ENCODE peak calls at places on chromosomes 12 and 14, in six cellular contexts. L, Z, R, V, P and U are unnamed samples.

GRCh38 chr12:79983969-79984629 is 49.2 kb upstream of the PPP1R12A start:
- DNase-seq in L (no peak), Z (no peak), R (peak), V (no peak), P (no peak), U (no peak)

GRCh38 chr12:93165384-93165932 is 212.3 kb upstream of the NUDT4 start:
- DNase-seq in L (no peak), Z (no peak), R (no peak), V (no peak), P (no peak), U (no peak)

GRCh38 chr14:20630340-20631022 is 11.0 kb downstream of the OR6S1 start:
- DNase-seq in L (no peak), Z (peak), R (peak), V (peak), P (no peak), U (peak)

GRCh38 chr12:123075591-123076171 is 75.2 kb downstream of the PITPNM2 start:
- DNase-seq in L (peak), Z (peak), R (no peak), V (peak), P (no peak), U (peak)

GRCh38 chr12:123643911-123644310 is 10.3 kb downstream of the GTF2H3 start:
- DNase-seq in L (no peak), Z (no peak), R (no peak), V (no peak), P (no peak), U (no peak)

GRCh38 chr14:45262637-45263036 is 9.6 kb upstream of the MIS18BP1 start:
- DNase-seq in L (peak), Z (no peak), R (no peak), V (no peak), P (no peak), U (no peak)

GRCh38 chr12:59046763-59047534 is 126.6 kb upstream of the LRIG3 start:
- DNase-seq in L (no peak), Z (no peak), R (no peak), V (peak), P (no peak), U (no peak)

GRCh38 chr14:103028161-103028767 is 29.1 kb downstream of the CDC42BPB start:
- DNase-seq in L (no peak), Z (peak), R (no peak), V (no peak), P (no peak), U (no peak)

GRCh38 chr12:109458771-109459208 is 18.3 kb downstream of the KCTD10 start:
- DNase-seq in L (no peak), Z (no peak), R (peak), V (no peak), P (no peak), U (no peak)

GRCh38 chr12:68804654-68805591 is 3.1 kb upstream of the MDM2 start:
- DNase-seq in L (no peak), Z (peak), R (no peak), V (no peak), P (no peak), U (peak)

GRCh38 chr12:123076604-123077297 is 74.1 kb downstream of the PITPNM2 start:
- DNase-seq in L (no peak), Z (no peak), R (no peak), V (no peak), P (no peak), U (no peak)

GRCh38 chr12:45331552-45331951 is 115.7 kb downstream of the ANO6 start:
- DNase-seq in L (no peak), Z (no peak), R (peak), V (no peak), P (no peak), U (no peak)

GRCh38 chr14:91390165-91390778 is 27.3 kb downstream of the CCDC88C start:
- DNase-seq in L (no peak), Z (no peak), R (no peak), V (no peak), P (no peak), U (no peak)

GRCh38 chr12:34223640-34224039 is 201.3 kb downstream of the ALG10 start:
- DNase-seq in L (no peak), Z (no peak), R (no peak), V (no peak), P (no peak), U (no peak)

GRCh38 chr14:34171431-34171830 is 220.6 kb upstream of the EGLN3 start:
- DNase-seq in L (no peak), Z (no peak), R (no peak), V (no peak), P (no peak), U (no peak)

GRCh38 chr14:68627050-68627867 is 165.6 kb downstream of the ZFP36L1 start:
- DNase-seq in L (peak), Z (no peak), R (no peak), V (no peak), P (no peak), U (no peak)
- H3K4me3 ChIP-seq in L (no peak), Z (no peak), R (no peak), V (no peak), P (no peak), U (no peak)

DNA sequence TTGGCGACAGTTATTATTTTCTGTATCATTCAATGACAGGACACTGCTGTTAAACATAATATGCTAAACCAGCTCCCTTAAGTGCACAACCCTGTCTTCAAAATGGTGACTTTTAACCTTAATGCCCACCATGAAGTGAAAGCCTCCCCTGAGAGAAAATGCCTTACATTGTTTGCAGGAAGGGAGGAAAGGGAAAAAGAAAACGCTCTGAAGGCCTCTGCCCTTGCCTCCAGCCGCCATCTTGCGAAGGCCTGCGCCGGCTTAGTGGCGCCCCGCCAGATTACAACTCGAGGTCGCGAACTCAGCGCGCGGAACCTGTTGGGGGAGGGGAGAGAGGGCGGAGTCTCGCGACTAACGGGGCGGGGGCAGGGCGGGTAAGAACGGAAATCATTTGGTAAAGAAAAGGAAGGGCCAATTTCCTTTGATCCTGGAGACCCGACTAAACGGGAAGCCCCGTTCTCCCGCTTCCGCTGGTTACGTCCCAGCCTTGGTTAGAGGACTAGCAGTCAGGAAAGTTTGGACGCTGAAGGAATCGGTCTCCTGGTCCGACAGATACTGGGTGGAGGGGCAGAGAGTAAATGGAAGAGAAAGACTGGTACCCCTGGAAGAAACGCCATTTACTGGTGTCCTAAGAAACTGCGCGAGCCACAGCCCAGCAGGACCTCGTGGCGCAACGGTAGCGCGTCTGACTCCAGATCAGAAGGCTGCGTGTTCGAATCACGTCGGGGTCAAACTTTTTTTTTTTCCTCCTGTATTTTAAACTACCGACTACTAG is 11.6 kb upstream of the TMPO start:
- DNase-seq in L (peak), Z (peak), R (peak), V (peak), P (peak), U (peak)
- TF ChIP-seq POLR2A in L (no peak), Z (peak), R (no peak), V (no peak), P (no peak), U (peak)

GRCh38 chr12:57837779-57838562 is 8.6 kb downstream of the CTDSP2 start:
- DNase-seq in L (no peak), Z (no peak), R (peak), V (no peak), P (no peak), U (no peak)

GRCh38 chr12:57838594-57839302 is 7.8 kb downstream of the CTDSP2 start:
- DNase-seq in L (no peak), Z (no peak), R (peak), V (no peak), P (no peak), U (no peak)

GRCh38 chr12:57835366-57836288 is 10.9 kb downstream of the CTDSP2 start:
- DNase-seq in L (no peak), Z (no peak), R (no peak), V (no peak), P (no peak), U (no peak)

GRCh38 chr12:57834086-57834876 is 12.2 kb downstream of the CTDSP2 start:
- DNase-seq in L (no peak), Z (no peak), R (no peak), V (no peak), P (no peak), U (no peak)

GRCh38 chr12:57836442-57837375 is 9.8 kb downstream of the CTDSP2 start:
- DNase-seq in L (peak), Z (no peak), R (peak), V (peak), P (no peak), U (peak)
- H3K4me3 ChIP-seq in L (peak), Z (peak), R (no peak), V (peak), P (no peak), U (peak)

DNA sequence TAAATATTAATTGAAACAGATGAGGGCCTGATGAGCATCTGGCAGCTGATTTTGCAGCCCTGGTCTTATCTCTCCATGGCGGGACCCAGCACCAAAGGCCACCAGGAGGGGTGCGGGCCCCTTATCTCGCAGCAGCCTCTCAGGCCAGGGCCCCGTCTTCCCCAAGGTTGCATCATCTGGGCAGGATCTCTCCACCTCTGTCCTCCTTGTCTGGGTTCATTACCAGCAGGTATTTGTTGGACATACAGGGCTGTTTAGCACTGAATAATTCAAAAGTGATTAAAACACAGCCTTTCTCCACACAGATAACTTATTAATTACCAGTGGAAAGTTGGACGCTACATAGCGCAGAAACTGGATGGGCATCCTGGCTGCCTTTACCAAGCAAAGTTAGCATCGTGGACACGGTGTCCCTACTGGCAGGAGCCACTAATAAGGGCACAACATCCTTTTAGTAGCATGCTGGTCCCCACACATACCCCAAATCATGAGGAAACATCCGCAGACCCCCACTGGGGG is 25.8 kb downstream of the TMEM120B start:
- DNase-seq in L (no peak), Z (no peak), R (no peak), V (no peak), P (no peak), U (no peak)
- TF ChIP-seq POLR2A in L (no peak), Z (no peak), R (no peak), V (no peak), P (no peak), U (no peak)

DNA sequence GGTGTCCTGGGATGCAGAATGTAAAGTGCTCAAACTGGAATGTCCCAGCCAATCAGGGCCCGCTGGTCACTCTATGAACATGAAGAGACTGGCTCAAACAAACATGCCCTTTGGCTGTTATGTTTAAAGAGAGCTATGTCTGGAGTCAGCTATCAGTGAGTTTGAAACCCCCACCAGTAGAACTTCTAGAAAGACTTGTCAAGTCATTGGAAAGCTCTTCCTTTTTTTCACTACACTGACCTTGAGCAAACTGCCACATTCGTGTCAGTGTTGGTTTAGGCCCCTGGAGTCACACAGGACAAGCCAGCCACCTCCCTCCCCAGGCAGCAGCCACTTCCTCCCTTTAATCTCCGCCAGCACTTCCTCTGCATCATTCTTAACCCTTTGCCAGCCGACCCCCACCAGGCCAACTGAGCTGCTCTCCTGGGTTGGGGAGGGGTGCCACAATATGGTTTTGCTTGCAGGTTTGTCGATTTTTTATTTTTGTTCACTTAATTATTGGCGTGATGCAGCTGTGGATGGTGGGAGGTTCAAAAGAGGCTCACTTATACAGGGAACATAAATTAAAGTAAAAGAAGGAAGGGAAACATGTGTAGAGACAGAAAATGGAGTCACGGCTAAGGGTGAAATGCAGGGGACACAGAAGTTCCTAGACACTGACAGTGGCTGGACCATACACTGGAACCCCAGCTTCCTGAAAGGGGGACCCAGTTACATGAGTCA is 25.3 kb downstream of the CMKLR1 start:
- DNase-seq in L (no peak), Z (peak), R (no peak), V (no peak), P (no peak), U (no peak)
- H3K4me3 ChIP-seq in L (no peak), Z (no peak), R (no peak), V (no peak), P (no peak), U (no peak)

GRCh38 chr12:87332987-87333761 is 696.0 kb downstream of the C12orf50 start:
- DNase-seq in L (no peak), Z (no peak), R (peak), V (no peak), P (no peak), U (no peak)
- TF ChIP-seq POLR2A in L (no peak), Z (no peak), R (no peak), V (no peak), P (no peak), U (no peak)